ENCODE peak calls at places on chromosomes 11 and 22, in ten cellular contexts. One of them, this sample, is unnamed.

GRCh38 chr22:20111045-20111688 is 4.7 kb upstream of the RANBP1 start:
- DNase-seq in bronchial epithelial cell: peak; percentile 11
- DNase-seq in dorsolateral prefrontal cortex: no peak
- DNase-seq in upper lobe of right lung: no peak
- DNase-seq in H9: no peak
- DNase-seq in breast epithelium: no peak
- DNase-seq in brain microvascular endothelial cell: no peak
- DNase-seq in Caco-2: peak; percentile 40
- DNase-seq in cardiac muscle cell: peak; percentile 37
- DNase-seq in colonic mucosa: no peak
- DNase-seq in this sample: no peak

GRCh38 chr11:13110929-13111812 is 102.1 kb downstream of the RASSF10 start:
- DNase-seq in bronchial epithelial cell: peak; percentile 85
- DNase-seq in dorsolateral prefrontal cortex: no peak
- DNase-seq in upper lobe of right lung: no peak
- DNase-seq in H9: no peak
- DNase-seq in breast epithelium: no peak
- DNase-seq in brain microvascular endothelial cell: peak; percentile 56
- DNase-seq in Caco-2: peak; percentile 51
- DNase-seq in cardiac muscle cell: no peak
- DNase-seq in colonic mucosa: no peak
- DNase-seq in this sample: no peak

GRCh38 chr11:62054484-62055121 is 69.2 kb upstream of the INCENP start:
- DNase-seq in bronchial epithelial cell: peak; percentile 78
- DNase-seq in dorsolateral prefrontal cortex: no peak
- DNase-seq in upper lobe of right lung: no peak
- DNase-seq in H9: peak; percentile 47
- DNase-seq in breast epithelium: no peak
- DNase-seq in brain microvascular endothelial cell: no peak
- DNase-seq in Caco-2: peak; percentile 85
- DNase-seq in cardiac muscle cell: no peak
- DNase-seq in colonic mucosa: peak; percentile 60
- DNase-seq in this sample: peak; percentile 8

GRCh38 chr11:73001615-73002014 is 140.5 kb downstream of the FCHSD2 start:
- DNase-seq in bronchial epithelial cell: no peak
- DNase-seq in dorsolateral prefrontal cortex: no peak
- DNase-seq in upper lobe of right lung: no peak
- DNase-seq in H9: no peak
- DNase-seq in breast epithelium: no peak
- DNase-seq in brain microvascular endothelial cell: no peak
- DNase-seq in Caco-2: no peak
- DNase-seq in cardiac muscle cell: peak; percentile 66
- DNase-seq in colonic mucosa: no peak
- DNase-seq in this sample: no peak

GRCh38 chr11:72395993-72396392 is 38.3 kb downstream of the CLPB start:
- DNase-seq in bronchial epithelial cell: no peak
- DNase-seq in dorsolateral prefrontal cortex: no peak
- DNase-seq in upper lobe of right lung: no peak
- DNase-seq in H9: no peak
- DNase-seq in breast epithelium: no peak
- DNase-seq in brain microvascular endothelial cell: no peak
- DNase-seq in Caco-2: no peak
- DNase-seq in cardiac muscle cell: no peak
- DNase-seq in colonic mucosa: no peak
- DNase-seq in this sample: no peak

GRCh38 chr11:120185678-120186407 is 25.0 kb upstream of the OAF start:
- DNase-seq in bronchial epithelial cell: no peak
- DNase-seq in dorsolateral prefrontal cortex: no peak
- DNase-seq in upper lobe of right lung: no peak
- DNase-seq in H9: peak; percentile 14
- DNase-seq in breast epithelium: no peak
- DNase-seq in brain microvascular endothelial cell: no peak
- DNase-seq in Caco-2: peak; percentile 34
- DNase-seq in cardiac muscle cell: no peak
- DNase-seq in colonic mucosa: peak; percentile 31
- DNase-seq in this sample: no peak

GRCh38 chr22:33519140-33519973 is 400.9 kb downstream of the LARGE1 start:
- DNase-seq in bronchial epithelial cell: peak; percentile 28
- DNase-seq in dorsolateral prefrontal cortex: no peak
- DNase-seq in upper lobe of right lung: no peak
- DNase-seq in H9: peak; percentile 46
- DNase-seq in breast epithelium: no peak
- DNase-seq in brain microvascular endothelial cell: peak; percentile 54
- DNase-seq in Caco-2: peak; percentile 42
- DNase-seq in cardiac muscle cell: peak; percentile 71
- DNase-seq in colonic mucosa: peak; percentile 57
- DNase-seq in this sample: peak; percentile 28

GRCh38 chr11:38924644-38925043 is 2326.6 kb upstream of the RAG2 start:
- DNase-seq in bronchial epithelial cell: no peak
- DNase-seq in dorsolateral prefrontal cortex: no peak
- DNase-seq in upper lobe of right lung: no peak
- DNase-seq in H9: no peak
- DNase-seq in breast epithelium: no peak
- DNase-seq in brain microvascular endothelial cell: no peak
- DNase-seq in Caco-2: no peak
- DNase-seq in cardiac muscle cell: no peak
- DNase-seq in colonic mucosa: no peak
- DNase-seq in this sample: no peak

GRCh38 chr11:118003021-118003423 is 16.8 kb downstream of the IL10RA start:
- DNase-seq in bronchial epithelial cell: peak; percentile 37
- DNase-seq in dorsolateral prefrontal cortex: no peak
- DNase-seq in upper lobe of right lung: no peak
- DNase-seq in H9: no peak
- DNase-seq in breast epithelium: no peak
- DNase-seq in brain microvascular endothelial cell: no peak
- DNase-seq in Caco-2: peak; percentile 13
- DNase-seq in cardiac muscle cell: no peak
- DNase-seq in colonic mucosa: no peak
- DNase-seq in this sample: no peak

GRCh38 chr11:77152846-77153245 is 24.8 kb downstream of the MYO7A start:
- DNase-seq in bronchial epithelial cell: no peak
- DNase-seq in dorsolateral prefrontal cortex: no peak
- DNase-seq in upper lobe of right lung: no peak
- DNase-seq in H9: no peak
- DNase-seq in breast epithelium: no peak
- DNase-seq in brain microvascular endothelial cell: no peak
- DNase-seq in Caco-2: no peak
- DNase-seq in cardiac muscle cell: no peak
- DNase-seq in colonic mucosa: no peak
- DNase-seq in this sample: no peak

GRCh38 chr11:106464728-106465127 is 387.3 kb downstream of the AASDHPPT start:
- DNase-seq in bronchial epithelial cell: peak; percentile 68
- DNase-seq in dorsolateral prefrontal cortex: no peak
- DNase-seq in upper lobe of right lung: no peak
- DNase-seq in H9: no peak
- DNase-seq in breast epithelium: no peak
- DNase-seq in brain microvascular endothelial cell: no peak
- DNase-seq in Caco-2: no peak
- DNase-seq in cardiac muscle cell: no peak
- DNase-seq in colonic mucosa: no peak
- DNase-seq in this sample: no peak

GRCh38 chr22:49687786-49688515 is 139.7 kb downstream of the BRD1 start:
- DNase-seq in bronchial epithelial cell: no peak
- DNase-seq in dorsolateral prefrontal cortex: no peak
- DNase-seq in upper lobe of right lung: no peak
- DNase-seq in H9: peak; percentile 9
- DNase-seq in breast epithelium: no peak
- DNase-seq in brain microvascular endothelial cell: no peak
- DNase-seq in Caco-2: no peak
- DNase-seq in cardiac muscle cell: no peak
- DNase-seq in colonic mucosa: no peak
- DNase-seq in this sample: no peak

GRCh38 chr11:69641681-69642548 is 959 bp downstream of the CCND1 start:
- DNase-seq in bronchial epithelial cell: no peak
- DNase-seq in dorsolateral prefrontal cortex: no peak
- DNase-seq in upper lobe of right lung: peak; percentile 66
- DNase-seq in H9: peak; percentile 30
- DNase-seq in breast epithelium: no peak
- DNase-seq in brain microvascular endothelial cell: no peak
- DNase-seq in Caco-2: peak; percentile 47
- DNase-seq in cardiac muscle cell: no peak
- DNase-seq in colonic mucosa: peak; percentile 26
- DNase-seq in this sample: no peak

DNA sequence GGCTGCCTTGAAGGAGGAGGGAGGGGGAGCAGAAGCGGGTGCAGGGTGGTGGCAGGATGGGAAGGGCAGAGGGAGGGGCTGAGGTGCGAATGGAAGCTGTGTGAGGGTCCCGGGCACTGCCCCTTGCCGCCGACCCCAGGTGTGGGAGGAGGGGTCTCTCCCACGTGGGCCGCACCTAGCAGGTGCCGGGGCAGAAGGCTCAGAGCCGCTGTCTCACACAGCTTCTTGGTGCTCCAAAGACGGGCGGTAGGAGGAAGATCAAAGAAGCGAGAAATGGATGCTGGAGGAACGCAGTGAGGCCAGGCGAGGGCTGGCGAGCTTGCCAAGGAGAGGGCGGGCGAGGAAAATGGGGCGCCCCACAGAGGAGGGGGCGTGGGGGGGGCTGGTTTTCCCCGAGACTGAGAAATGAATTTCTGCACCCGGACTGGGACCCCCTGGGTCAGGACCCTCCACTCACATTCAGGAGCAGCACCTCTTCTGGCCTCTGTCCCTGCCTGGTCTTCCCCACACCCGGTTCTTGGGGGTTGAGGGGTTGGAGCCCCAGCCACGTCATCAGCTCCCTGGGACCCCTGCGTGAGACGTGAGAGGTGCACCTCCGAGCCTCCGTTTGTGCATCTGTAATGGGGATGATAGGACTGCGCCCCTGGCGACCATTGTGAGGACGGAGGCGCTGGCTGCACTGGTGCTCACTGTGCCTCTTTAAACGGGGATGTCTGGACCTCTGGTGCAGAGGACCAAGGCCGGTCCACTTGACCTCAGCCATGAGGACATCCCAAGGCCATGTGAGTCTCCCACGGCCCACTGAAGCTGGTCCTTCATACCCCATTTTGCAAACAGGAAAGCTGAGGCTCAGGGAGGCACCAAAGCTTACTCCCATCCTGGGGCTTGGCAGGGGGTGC is 16.8 kb downstream of the LSP1 start:
- DNase-seq in bronchial epithelial cell: no peak
- DNase-seq in dorsolateral prefrontal cortex: no peak
- DNase-seq in upper lobe of right lung: peak; percentile 57
- DNase-seq in H9: no peak
- DNase-seq in breast epithelium: no peak
- DNase-seq in brain microvascular endothelial cell: no peak
- DNase-seq in Caco-2: no peak
- DNase-seq in cardiac muscle cell: no peak
- DNase-seq in colonic mucosa: no peak
- DNase-seq in this sample: no peak
- TF ChIP-seq CTCF in bronchial epithelial cell: peak; percentile 25
- TF ChIP-seq CTCF in dorsolateral prefrontal cortex: no peak
- TF ChIP-seq CTCF in upper lobe of right lung: no peak
- TF ChIP-seq CTCF in H9: peak; percentile 46
- TF ChIP-seq CTCF in breast epithelium: no peak
- TF ChIP-seq CTCF in brain microvascular endothelial cell: peak; percentile 34
- TF ChIP-seq CTCF in Caco-2: peak; percentile 65
- TF ChIP-seq CTCF in cardiac muscle cell: peak; percentile 24
- TF ChIP-seq CTCF in colonic mucosa: no peak
- TF ChIP-seq CTCF in this sample: peak; percentile 61

DNA sequence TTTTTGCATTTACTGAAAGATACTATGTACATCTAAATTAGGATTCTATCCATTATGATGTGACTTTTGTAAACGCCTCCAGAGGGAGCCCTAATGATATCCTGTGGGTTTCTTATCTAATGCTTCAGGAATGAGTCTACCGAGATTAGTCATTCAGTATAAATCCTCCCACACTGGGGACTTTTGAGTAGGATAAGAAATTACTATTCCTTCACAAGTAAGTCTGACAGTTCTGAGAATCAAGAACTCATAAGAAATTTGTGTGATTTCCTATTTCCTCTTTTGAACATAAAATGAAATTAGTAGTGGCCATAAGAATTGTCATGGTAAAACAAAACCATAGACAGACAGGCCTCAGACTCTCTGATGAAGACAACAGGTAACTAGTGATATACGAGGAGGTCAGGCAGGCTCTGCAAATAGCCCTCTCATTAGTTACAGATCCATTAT is 10.0 kb upstream of the OR5M1 start:
- DNase-seq in bronchial epithelial cell: peak; percentile 77
- DNase-seq in dorsolateral prefrontal cortex: no peak
- DNase-seq in upper lobe of right lung: no peak
- DNase-seq in H9: no peak
- DNase-seq in breast epithelium: no peak
- DNase-seq in brain microvascular endothelial cell: peak; percentile 39
- DNase-seq in Caco-2: peak; percentile 36
- DNase-seq in cardiac muscle cell: peak; percentile 55
- DNase-seq in colonic mucosa: peak; percentile 27
- DNase-seq in this sample: peak; percentile 10
- TF ChIP-seq CTCF in bronchial epithelial cell: peak; percentile 36
- TF ChIP-seq CTCF in dorsolateral prefrontal cortex: peak; percentile 18
- TF ChIP-seq CTCF in upper lobe of right lung: peak; percentile 47
- TF ChIP-seq CTCF in H9: peak; percentile 82
- TF ChIP-seq CTCF in breast epithelium: no peak
- TF ChIP-seq CTCF in brain microvascular endothelial cell: no peak
- TF ChIP-seq CTCF in Caco-2: peak; percentile 67
- TF ChIP-seq CTCF in cardiac muscle cell: peak; percentile 29
- TF ChIP-seq CTCF in colonic mucosa: peak; percentile 42
- TF ChIP-seq CTCF in this sample: peak; percentile 33

GRCh38 chr22:42444060-42444904 is 12.1 kb upstream of the NFAM1 start:
- DNase-seq in bronchial epithelial cell: peak; percentile 80
- DNase-seq in dorsolateral prefrontal cortex: peak; percentile 84
- DNase-seq in upper lobe of right lung: peak; percentile 89
- DNase-seq in H9: peak; percentile 93
- DNase-seq in breast epithelium: peak; percentile 70
- DNase-seq in brain microvascular endothelial cell: peak; percentile 90
- DNase-seq in Caco-2: peak; percentile 70
- DNase-seq in cardiac muscle cell: peak; percentile 91
- DNase-seq in colonic mucosa: peak; percentile 96
- DNase-seq in this sample: peak; percentile 74
- TF ChIP-seq CTCF in bronchial epithelial cell: peak; percentile 43
- TF ChIP-seq CTCF in dorsolateral prefrontal cortex: peak; percentile 54
- TF ChIP-seq CTCF in upper lobe of right lung: peak; percentile 59
- TF ChIP-seq CTCF in H9: peak; percentile 95
- TF ChIP-seq CTCF in breast epithelium: peak; percentile 61
- TF ChIP-seq CTCF in brain microvascular endothelial cell: peak; percentile 86
- TF ChIP-seq CTCF in Caco-2: peak; percentile 80
- TF ChIP-seq CTCF in cardiac muscle cell: peak; percentile 68
- TF ChIP-seq CTCF in colonic mucosa: peak; percentile 34
- TF ChIP-seq CTCF in this sample: peak; percentile 86

DNA sequence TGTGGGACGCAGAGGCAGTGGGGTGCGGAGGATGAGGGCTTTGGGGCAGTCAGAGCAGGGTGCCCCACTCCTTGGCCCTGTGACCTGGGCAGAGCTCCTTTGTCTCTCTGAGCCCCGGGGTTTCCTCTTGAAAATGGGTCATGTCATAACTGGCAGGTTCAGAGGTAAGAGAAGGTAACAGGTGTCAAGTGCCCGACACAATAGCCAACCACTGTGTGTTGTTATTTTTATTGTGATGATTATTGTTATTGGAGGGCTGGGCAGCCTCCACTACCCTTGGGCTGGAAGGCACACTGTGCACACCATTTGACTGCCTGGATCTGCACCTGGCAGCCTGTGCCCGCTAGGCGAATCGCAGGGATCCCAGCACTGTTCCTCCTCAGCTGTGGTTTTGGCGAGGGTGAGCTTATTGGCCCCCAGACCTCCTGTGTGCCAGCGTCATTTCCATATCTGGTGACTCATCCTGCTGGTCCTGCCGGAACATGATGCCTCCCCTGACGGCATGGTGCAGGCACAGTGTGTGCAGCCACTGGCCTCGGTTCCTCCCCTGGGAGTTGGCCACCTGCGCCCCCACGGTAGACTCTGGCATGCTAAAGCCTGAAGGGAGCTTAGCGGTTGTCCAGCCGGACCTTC is 15.4 kb upstream of the SOX10 start:
- DNase-seq in bronchial epithelial cell: peak; percentile 95
- DNase-seq in dorsolateral prefrontal cortex: peak; percentile 63
- DNase-seq in upper lobe of right lung: no peak
- DNase-seq in H9: no peak
- DNase-seq in breast epithelium: peak; percentile 92
- DNase-seq in brain microvascular endothelial cell: peak; percentile 54
- DNase-seq in Caco-2: no peak
- DNase-seq in cardiac muscle cell: no peak
- DNase-seq in colonic mucosa: no peak
- DNase-seq in this sample: no peak
- TF ChIP-seq CTCF in bronchial epithelial cell: no peak
- TF ChIP-seq CTCF in dorsolateral prefrontal cortex: no peak
- TF ChIP-seq CTCF in upper lobe of right lung: no peak
- TF ChIP-seq CTCF in H9: no peak
- TF ChIP-seq CTCF in breast epithelium: peak; percentile 51
- TF ChIP-seq CTCF in brain microvascular endothelial cell: no peak
- TF ChIP-seq CTCF in Caco-2: no peak
- TF ChIP-seq CTCF in cardiac muscle cell: no peak
- TF ChIP-seq CTCF in colonic mucosa: no peak
- TF ChIP-seq CTCF in this sample: no peak